ENCODE peak calls at places on chromosomes 12 and 14, in ten cellular contexts. One of them, this sample, is unnamed.
A peak's percentile ranks its signal among the peaks of the same experiment; 100 is the strongest.

GRCh38 chr12:93824514-93825500 is 147.6 kb downstream of the CRADD start:
- DNase-seq in GM06990: no peak
- DNase-seq in lung: no peak
- DNase-seq in Caco-2: no peak
- DNase-seq in tibial artery: no peak
- DNase-seq in heart left ventricle: no peak
- DNase-seq in colonic mucosa: no peak
- DNase-seq in HAP-1: no peak
- DNase-seq in tibial nerve: no peak
- DNase-seq in HCT116: no peak
- DNase-seq in this sample: no peak

GRCh38 chr12:5043589-5044419 is at the start of gene KCNA5:
- DNase-seq in tibial artery: peak; percentile 32
- DNase-seq in colonic mucosa: no peak
- DNase-seq in lung: no peak
- DNase-seq in heart left ventricle: peak; percentile 53
- DNase-seq in HCT116: no peak
- DNase-seq in Caco-2: no peak
- DNase-seq in HAP-1: no peak
- DNase-seq in tibial nerve: no peak
- DNase-seq in GM06990: no peak
- DNase-seq in this sample: peak; percentile 91

GRCh38 chr12:52215587-52216031 is 17.4 kb upstream of the KRT7 start:
- DNase-seq in GM06990: no peak
- DNase-seq in lung: no peak
- DNase-seq in heart left ventricle: peak; percentile 37
- DNase-seq in tibial artery: peak; percentile 15
- DNase-seq in colonic mucosa: no peak
- DNase-seq in tibial nerve: no peak
- DNase-seq in Caco-2: peak; percentile 94
- DNase-seq in HAP-1: no peak
- DNase-seq in HCT116: peak; percentile 64
- DNase-seq in this sample: no peak

GRCh38 chr12:91183565-91183964 is 948 bp upstream of the DCN start:
- DNase-seq in lung: no peak
- DNase-seq in heart left ventricle: no peak
- DNase-seq in GM06990: no peak
- DNase-seq in HCT116: no peak
- DNase-seq in tibial nerve: no peak
- DNase-seq in colonic mucosa: no peak
- DNase-seq in HAP-1: no peak
- DNase-seq in tibial artery: no peak
- DNase-seq in Caco-2: no peak
- DNase-seq in this sample: no peak

GRCh38 chr12:46214668-46215429 is 54.0 kb downstream of the SLC38A1 start:
- DNase-seq in Caco-2: no peak
- DNase-seq in GM06990: peak; percentile 68
- DNase-seq in tibial nerve: no peak
- DNase-seq in tibial artery: no peak
- DNase-seq in lung: no peak
- DNase-seq in HAP-1: no peak
- DNase-seq in HCT116: no peak
- DNase-seq in heart left ventricle: no peak
- DNase-seq in colonic mucosa: peak; percentile 27
- DNase-seq in this sample: peak; percentile 47

GRCh38 chr14:96243785-96244184 is 12.2 kb upstream of the BDKRB1 start:
- DNase-seq in GM06990: no peak
- DNase-seq in Caco-2: no peak
- DNase-seq in HCT116: no peak
- DNase-seq in HAP-1: no peak
- DNase-seq in heart left ventricle: no peak
- DNase-seq in lung: no peak
- DNase-seq in tibial artery: no peak
- DNase-seq in tibial nerve: no peak
- DNase-seq in colonic mucosa: no peak
- DNase-seq in this sample: no peak

GRCh38 chr12:49059385-49060232 is 985 bp downstream of the KMT2D start:
- DNase-seq in heart left ventricle: peak; percentile 72
- DNase-seq in lung: no peak
- DNase-seq in HAP-1: peak; percentile 39
- DNase-seq in HCT116: no peak
- DNase-seq in Caco-2: no peak
- DNase-seq in tibial nerve: no peak
- DNase-seq in colonic mucosa: peak; percentile 43
- DNase-seq in tibial artery: no peak
- DNase-seq in GM06990: peak; percentile 54
- DNase-seq in this sample: no peak

GRCh38 chr12:52230364-52231281 is 2.4 kb upstream of the KRT7 start:
- DNase-seq in lung: peak; percentile 84
- DNase-seq in GM06990: no peak
- DNase-seq in Caco-2: peak; percentile 73
- DNase-seq in HAP-1: no peak
- DNase-seq in tibial artery: no peak
- DNase-seq in heart left ventricle: peak; percentile 68
- DNase-seq in HCT116: no peak
- DNase-seq in tibial nerve: no peak
- DNase-seq in colonic mucosa: no peak
- DNase-seq in this sample: no peak

GRCh38 chr12:4843907-4844306 is 65.8 kb upstream of the KCNA1 start:
- DNase-seq in HCT116: no peak
- DNase-seq in lung: no peak
- DNase-seq in GM06990: no peak
- DNase-seq in tibial nerve: no peak
- DNase-seq in tibial artery: no peak
- DNase-seq in colonic mucosa: no peak
- DNase-seq in Caco-2: no peak
- DNase-seq in HAP-1: no peak
- DNase-seq in heart left ventricle: no peak
- DNase-seq in this sample: no peak

GRCh38 chr12:120254809-120255208 is 10.7 kb downstream of the PXN start:
- DNase-seq in heart left ventricle: no peak
- DNase-seq in HAP-1: no peak
- DNase-seq in GM06990: no peak
- DNase-seq in colonic mucosa: no peak
- DNase-seq in HCT116: no peak
- DNase-seq in tibial nerve: no peak
- DNase-seq in Caco-2: no peak
- DNase-seq in tibial artery: no peak
- DNase-seq in lung: no peak
- DNase-seq in this sample: peak; percentile 14

GRCh38 chr14:92481386-92481785 is 32.2 kb upstream of the RIN3 start:
- DNase-seq in HCT116: no peak
- DNase-seq in Caco-2: no peak
- DNase-seq in tibial nerve: no peak
- DNase-seq in colonic mucosa: no peak
- DNase-seq in HAP-1: no peak
- DNase-seq in GM06990: no peak
- DNase-seq in heart left ventricle: no peak
- DNase-seq in lung: peak; percentile 10
- DNase-seq in tibial artery: no peak
- DNase-seq in this sample: no peak

GRCh38 chr12:530871-531270 is 71.1 kb downstream of the B4GALNT3 start:
- DNase-seq in lung: no peak
- DNase-seq in tibial artery: no peak
- DNase-seq in Caco-2: no peak
- DNase-seq in heart left ventricle: no peak
- DNase-seq in HAP-1: no peak
- DNase-seq in colonic mucosa: no peak
- DNase-seq in GM06990: no peak
- DNase-seq in HCT116: no peak
- DNase-seq in tibial nerve: no peak
- DNase-seq in this sample: no peak

GRCh38 chr12:104615048-104615561 is 158.4 kb downstream of the CHST11 start:
- DNase-seq in lung: no peak
- DNase-seq in HAP-1: no peak
- DNase-seq in Caco-2: no peak
- DNase-seq in GM06990: no peak
- DNase-seq in tibial nerve: no peak
- DNase-seq in colonic mucosa: peak; percentile 27
- DNase-seq in HCT116: no peak
- DNase-seq in tibial artery: peak; percentile 54
- DNase-seq in heart left ventricle: peak; percentile 69
- DNase-seq in this sample: peak; percentile 70

GRCh38 chr12:49967777-49968250 is 4.9 kb upstream of the AQP6 start:
- DNase-seq in GM06990: no peak
- DNase-seq in heart left ventricle: no peak
- DNase-seq in lung: no peak
- DNase-seq in Caco-2: no peak
- DNase-seq in tibial artery: no peak
- DNase-seq in HCT116: no peak
- DNase-seq in colonic mucosa: no peak
- DNase-seq in HAP-1: no peak
- DNase-seq in tibial nerve: no peak
- DNase-seq in this sample: no peak

GRCh38 chr12:12744556-12745305 is 27.6 kb downstream of the CDKN1B start:
- DNase-seq in colonic mucosa: no peak
- DNase-seq in GM06990: no peak
- DNase-seq in HCT116: no peak
- DNase-seq in tibial nerve: no peak
- DNase-seq in HAP-1: no peak
- DNase-seq in Caco-2: no peak
- DNase-seq in heart left ventricle: no peak
- DNase-seq in tibial artery: no peak
- DNase-seq in lung: no peak
- DNase-seq in this sample: no peak

DNA sequence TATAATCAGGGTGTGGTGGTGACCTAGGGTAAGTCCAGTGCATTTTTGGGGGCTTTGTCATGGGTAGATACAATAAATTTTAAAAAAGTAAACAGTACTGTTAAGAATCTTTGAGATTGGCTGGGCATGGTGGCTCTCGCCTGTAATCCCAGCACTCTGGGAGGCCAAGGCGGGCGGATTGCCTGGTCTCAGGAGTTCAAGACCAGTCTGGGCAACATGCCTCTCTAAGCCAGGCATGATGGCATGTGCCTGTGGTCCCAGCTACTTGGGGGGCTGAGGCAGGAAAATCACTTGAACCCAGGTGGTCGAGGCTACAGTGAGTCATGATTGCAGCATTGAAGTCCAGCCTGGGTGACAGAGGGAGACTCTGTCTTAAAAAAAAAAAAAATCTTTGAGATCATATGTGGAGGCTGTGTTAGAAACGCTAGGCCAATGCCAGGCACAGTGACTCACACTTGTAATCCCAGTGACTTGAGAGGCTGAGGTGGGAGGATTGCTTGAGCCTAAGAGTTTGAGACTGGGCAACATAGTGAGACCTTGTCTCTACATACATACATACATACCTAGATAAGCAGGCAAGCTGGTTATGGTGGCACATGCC is 67.7 kb downstream of the PRKCH start:
- DNase-seq in HCT116: peak; percentile 36
- DNase-seq in heart left ventricle: no peak
- DNase-seq in lung: no peak
- DNase-seq in tibial nerve: no peak
- DNase-seq in colonic mucosa: no peak
- DNase-seq in tibial artery: no peak
- DNase-seq in Caco-2: no peak
- DNase-seq in HAP-1: no peak
- DNase-seq in GM06990: no peak
- DNase-seq in this sample: no peak
- H3K4me3 ChIP-seq in HCT116: peak overlapping the region; percentile 1
- H3K4me3 ChIP-seq in heart left ventricle: no peak overlapping the region
- H3K4me3 ChIP-seq in lung: no peak overlapping the region
- H3K4me3 ChIP-seq in tibial nerve: no peak overlapping the region
- H3K4me3 ChIP-seq in colonic mucosa: no peak overlapping the region
- H3K4me3 ChIP-seq in tibial artery: no peak overlapping the region
- H3K4me3 ChIP-seq in Caco-2: no peak overlapping the region
- H3K4me3 ChIP-seq in HAP-1: no peak overlapping the region
- H3K4me3 ChIP-seq in GM06990: no peak overlapping the region
- H3K4me3 ChIP-seq in this sample: no peak overlapping the region

GRCh38 chr12:11134300-11134699 is at the start of gene TAS2R30:
- DNase-seq in heart left ventricle: no peak
- DNase-seq in Caco-2: no peak
- DNase-seq in HAP-1: no peak
- DNase-seq in GM06990: no peak
- DNase-seq in tibial artery: no peak
- DNase-seq in tibial nerve: no peak
- DNase-seq in colonic mucosa: no peak
- DNase-seq in HCT116: no peak
- DNase-seq in lung: no peak
- DNase-seq in this sample: no peak
- H3K27me3 ChIP-seq in heart left ventricle: no peaks in the 10 kb centered on the region
- H3K27me3 ChIP-seq in Caco-2: no peaks in the 10 kb centered on the region
- H3K27me3 ChIP-seq in HAP-1: no peaks in the 10 kb centered on the region
- H3K27me3 ChIP-seq in GM06990: no peaks in the 10 kb centered on the region
- H3K27me3 ChIP-seq in tibial artery: no peaks in the 10 kb centered on the region
- H3K27me3 ChIP-seq in tibial nerve: no peaks in the 10 kb centered on the region
- H3K27me3 ChIP-seq in colonic mucosa: no peaks in the 10 kb centered on the region
- H3K27me3 ChIP-seq in HCT116: no peaks in the 10 kb centered on the region
- H3K27me3 ChIP-seq in lung: no peaks in the 10 kb centered on the region
- H3K27me3 ChIP-seq in this sample: no peaks in the 10 kb centered on the region

GRCh38 chr12:3398196-3398789 is 92.7 kb upstream of the PRMT8 start:
- DNase-seq in tibial artery: no peak
- DNase-seq in lung: no peak
- DNase-seq in colonic mucosa: no peak
- DNase-seq in tibial nerve: no peak
- DNase-seq in HAP-1: no peak
- DNase-seq in GM06990: no peak
- DNase-seq in HCT116: no peak
- DNase-seq in Caco-2: no peak
- DNase-seq in heart left ventricle: no peak
- DNase-seq in this sample: no peak
- H3K4me3 ChIP-seq in tibial artery: no peak overlapping the region
- H3K4me3 ChIP-seq in lung: no peak overlapping the region
- H3K4me3 ChIP-seq in colonic mucosa: no peak overlapping the region
- H3K4me3 ChIP-seq in tibial nerve: no peak overlapping the region
- H3K4me3 ChIP-seq in HAP-1: no peak overlapping the region
- H3K4me3 ChIP-seq in GM06990: no peak overlapping the region
- H3K4me3 ChIP-seq in HCT116: no peak overlapping the region
- H3K4me3 ChIP-seq in Caco-2: peak overlapping the region; percentile 29
- H3K4me3 ChIP-seq in heart left ventricle: no peak overlapping the region
- H3K4me3 ChIP-seq in this sample: no peak overlapping the region

GRCh38 chr14:20732950-20733650 is 12.6 kb upstream of the EDDM3A start:
- DNase-seq in colonic mucosa: no peak
- DNase-seq in lung: no peak
- DNase-seq in Caco-2: no peak
- DNase-seq in HCT116: no peak
- DNase-seq in heart left ventricle: peak; percentile 64
- DNase-seq in GM06990: no peak
- DNase-seq in tibial artery: peak; percentile 25
- DNase-seq in tibial nerve: no peak
- DNase-seq in HAP-1: no peak
- DNase-seq in this sample: peak; percentile 51

GRCh38 chr14:20730921-20731320 is 14.8 kb upstream of the EDDM3A start:
- DNase-seq in tibial nerve: no peak
- DNase-seq in heart left ventricle: no peak
- DNase-seq in Caco-2: no peak
- DNase-seq in tibial artery: no peak
- DNase-seq in colonic mucosa: no peak
- DNase-seq in HAP-1: no peak
- DNase-seq in lung: no peak
- DNase-seq in GM06990: no peak
- DNase-seq in HCT116: no peak
- DNase-seq in this sample: no peak

GRCh38 chr14:20734079-20734806 is 11.4 kb upstream of the EDDM3A start:
- DNase-seq in heart left ventricle: no peak
- DNase-seq in GM06990: no peak
- DNase-seq in colonic mucosa: no peak
- DNase-seq in Caco-2: no peak
- DNase-seq in tibial nerve: no peak
- DNase-seq in lung: no peak
- DNase-seq in tibial artery: no peak
- DNase-seq in HCT116: no peak
- DNase-seq in HAP-1: no peak
- DNase-seq in this sample: no peak

GRCh38 chr14:20732477-20732876 is 13.2 kb upstream of the EDDM3A start:
- DNase-seq in Caco-2: no peak
- DNase-seq in HAP-1: no peak
- DNase-seq in tibial nerve: no peak
- DNase-seq in lung: no peak
- DNase-seq in HCT116: no peak
- DNase-seq in GM06990: no peak
- DNase-seq in colonic mucosa: no peak
- DNase-seq in tibial artery: no peak
- DNase-seq in heart left ventricle: no peak
- DNase-seq in this sample: no peak
- H3K27me3 ChIP-seq in Caco-2: no peaks in the 10 kb centered on the region
- H3K27me3 ChIP-seq in HAP-1: no peaks in the 10 kb centered on the region
- H3K27me3 ChIP-seq in tibial nerve: no peaks in the 10 kb centered on the region
- H3K27me3 ChIP-seq in lung: no peaks in the 10 kb centered on the region
- H3K27me3 ChIP-seq in HCT116: peaks cover 16% of the 10 kb centered on the region
- H3K27me3 ChIP-seq in GM06990: no peaks in the 10 kb centered on the region
- H3K27me3 ChIP-seq in colonic mucosa: no peaks in the 10 kb centered on the region
- H3K27me3 ChIP-seq in tibial artery: no peaks in the 10 kb centered on the region
- H3K27me3 ChIP-seq in heart left ventricle: no peaks in the 10 kb centered on the region
- H3K27me3 ChIP-seq in this sample: no peaks in the 10 kb centered on the region

This sample was measured in right cardiac atrium.